ENCODE peak calls at places on chromosomes 12 and 14, in six cellular contexts. F is endothelial cell, L is NCI-H1092, D is memory B cell, K is H7, C is SK-N-SH. P is an unnamed sample.

GRCh38 chr12:76337583-76337982 is 10.6 kb downstream of the BBS10 start:
- DNase-seq in F (no peak), C (no peak), K (no peak), L (no peak), D (no peak), P (no peak)

GRCh38 chr14:85252011-85252410 is 277.9 kb upstream of the FLRT2 start:
- DNase-seq in F (no peak), D (no peak), C (no peak), K (no peak), L (no peak), P (no peak)

GRCh38 chr12:68785823-68786222 is 22.2 kb upstream of the MDM2 start:
- DNase-seq in L (no peak), K (no peak), D (no peak), C (no peak), F (no peak), P (no peak)

GRCh38 chr14:50452285-50452684 is 55.6 kb upstream of the CDKL1 start:
- DNase-seq in F (no peak), C (no peak), L (peak; percentile 3), K (no peak), D (no peak), P (no peak)

GRCh38 chr12:113980537-113981337 is 14.6 kb upstream of the RBM19 start:
- DNase-seq in K (peak; percentile 76), L (peak; percentile 48), F (peak; percentile 55), D (no peak), C (peak; percentile 57), P (peak; percentile 52)

GRCh38 chr12:12908252-12908651 is 16.9 kb downstream of the GPRC5A start:
- DNase-seq in D (no peak), L (no peak), C (no peak), K (no peak), F (no peak), P (no peak)

GRCh38 chr14:67514650-67515385 is 18.3 kb upstream of the PLEKHH1 start:
- DNase-seq in F (peak; percentile 28), C (peak; percentile 83), K (peak; percentile 89), D (peak; percentile 56), L (peak; percentile 37), P (peak; percentile 47)

GRCh38 chr12:115354007-115354452 is 670.1 kb upstream of the TBX3 start:
- DNase-seq in D (no peak), C (no peak), F (no peak), K (no peak), L (no peak), P (no peak)

GRCh38 chr12:79294590-79294989 is 396.2 kb downstream of the PAWR start:
- DNase-seq in F (no peak), K (no peak), C (no peak), D (no peak), L (no peak), P (no peak)

GRCh38 chr12:104707179-104707578 is 250.4 kb downstream of the CHST11 start:
- DNase-seq in F (no peak), C (no peak), L (no peak), D (no peak), K (no peak), P (no peak)

GRCh38 chr14:23428686-23429495 is 6.6 kb downstream of the MYH7 start:
- DNase-seq in F (no peak), D (no peak), K (no peak), C (no peak), L (no peak), P (no peak)

GRCh38 chr14:74671789-74672188 is 41.1 kb downstream of the AREL1 start:
- DNase-seq in L (no peak), K (no peak), D (no peak), C (no peak), F (no peak), P (no peak)

GRCh38 chr12:15601210-15601800 is 187.9 kb downstream of the EPS8 start:
- DNase-seq in D (no peak), L (no peak), F (no peak), K (no peak), C (no peak), P (no peak)

GRCh38 chr12:25583545-25583944 is 30.5 kb upstream of the LMNTD1 start:
- DNase-seq in F (no peak), D (no peak), K (peak; percentile 18), L (no peak), C (peak; percentile 61), P (no peak)

P was measured in glutamatergic neuron.